ENCODE peak calls at places on chromosomes 2 and 18, in four cellular contexts. One of them, this sample, is unnamed.

GRCh38 chr2:69946351-69947077 is 14.9 kb downstream of the ASPRV1 start:
- DNase-seq in CD8-positive, alpha-beta T cell: peak; percentile 18
- DNase-seq in psoas muscle: no peak
- DNase-seq in cardiac muscle cell: peak; percentile 42
- DNase-seq in this sample: no peak

GRCh38 chr18:31225668-31226067 is 63.0 kb upstream of the DSC1 start:
- DNase-seq in CD8-positive, alpha-beta T cell: no peak
- DNase-seq in psoas muscle: no peak
- DNase-seq in cardiac muscle cell: peak; percentile 67
- DNase-seq in this sample: no peak

GRCh38 chr2:169775765-169776482 is 22.7 kb upstream of the SSB start:
- DNase-seq in CD8-positive, alpha-beta T cell: no peak
- DNase-seq in psoas muscle: no peak
- DNase-seq in cardiac muscle cell: no peak
- DNase-seq in this sample: no peak

GRCh38 chr2:118224888-118225264 is 136.6 kb downstream of the INSIG2 start:
- DNase-seq in CD8-positive, alpha-beta T cell: no peak
- DNase-seq in psoas muscle: no peak
- DNase-seq in cardiac muscle cell: no peak
- DNase-seq in this sample: no peak

GRCh38 chr18:48788378-48788777 is 162.4 kb downstream of the SMAD7 start:
- DNase-seq in CD8-positive, alpha-beta T cell: no peak
- DNase-seq in psoas muscle: no peak
- DNase-seq in cardiac muscle cell: no peak
- DNase-seq in this sample: peak; percentile 59

GRCh38 chr2:70354264-70354949 is 52.5 kb upstream of the FAM136A start:
- DNase-seq in CD8-positive, alpha-beta T cell: no peak
- DNase-seq in psoas muscle: no peak
- DNase-seq in cardiac muscle cell: no peak
- DNase-seq in this sample: no peak

GRCh38 chr2:20069756-20070155 is 18.3 kb upstream of the LAPTM4A start:
- DNase-seq in CD8-positive, alpha-beta T cell: no peak
- DNase-seq in psoas muscle: no peak
- DNase-seq in cardiac muscle cell: no peak
- DNase-seq in this sample: no peak

GRCh38 chr2:11571170-11571569 is 37.3 kb downstream of the GREB1 start:
- DNase-seq in CD8-positive, alpha-beta T cell: no peak
- DNase-seq in psoas muscle: no peak
- DNase-seq in cardiac muscle cell: no peak
- DNase-seq in this sample: no peak

GRCh38 chr2:165055081-165055879 is 100.0 kb upstream of the SLC38A11 start:
- DNase-seq in CD8-positive, alpha-beta T cell: no peak
- DNase-seq in psoas muscle: no peak
- DNase-seq in cardiac muscle cell: peak; percentile 15
- DNase-seq in this sample: no peak

GRCh38 chr18:51391731-51392130 is 194.2 kb upstream of the MEX3C start:
- DNase-seq in CD8-positive, alpha-beta T cell: no peak
- DNase-seq in psoas muscle: no peak
- DNase-seq in cardiac muscle cell: no peak
- DNase-seq in this sample: no peak

GRCh38 chr18:13300029-13300428 is 81.5 kb downstream of the LDLRAD4 start:
- DNase-seq in CD8-positive, alpha-beta T cell: no peak
- DNase-seq in psoas muscle: no peak
- DNase-seq in cardiac muscle cell: no peak
- DNase-seq in this sample: no peak
- H3K4me1 ChIP-seq in CD8-positive, alpha-beta T cell: peaks cover 32% of the 10 kb centered on the region
- H3K4me1 ChIP-seq in psoas muscle: peaks cover 26% of the 10 kb centered on the region
- H3K4me1 ChIP-seq in cardiac muscle cell: peaks cover 5% of the 10 kb centered on the region
- H3K4me1 ChIP-seq in this sample: peaks cover 22% of the 10 kb centered on the region

GRCh38 chr2:127321306-127321705 is 27.4 kb upstream of the ERCC3 start:
- DNase-seq in CD8-positive, alpha-beta T cell: no peak
- DNase-seq in psoas muscle: no peak
- DNase-seq in cardiac muscle cell: peak; percentile 6
- DNase-seq in this sample: no peak
- H3K4me1 ChIP-seq in CD8-positive, alpha-beta T cell: no peaks in the 10 kb centered on the region
- H3K4me1 ChIP-seq in psoas muscle: no peaks in the 10 kb centered on the region
- H3K4me1 ChIP-seq in cardiac muscle cell: no peaks in the 10 kb centered on the region
- H3K4me1 ChIP-seq in this sample: no peaks in the 10 kb centered on the region

GRCh38 chr2:64860936-64861335 is 128.3 kb upstream of the SLC1A4 start:
- DNase-seq in CD8-positive, alpha-beta T cell: no peak
- DNase-seq in psoas muscle: no peak
- DNase-seq in cardiac muscle cell: no peak
- DNase-seq in this sample: no peak

GRCh38 chr2:64860321-64860751 is 128.9 kb upstream of the SLC1A4 start:
- DNase-seq in CD8-positive, alpha-beta T cell: no peak
- DNase-seq in psoas muscle: no peak
- DNase-seq in cardiac muscle cell: no peak
- DNase-seq in this sample: no peak

GRCh38 chr2:64857581-64858471 is 131.4 kb upstream of the SLC1A4 start:
- DNase-seq in CD8-positive, alpha-beta T cell: no peak
- DNase-seq in psoas muscle: peak; percentile 64
- DNase-seq in cardiac muscle cell: peak; percentile 98
- DNase-seq in this sample: peak; percentile 82

GRCh38 chr2:64859208-64860161 is 129.7 kb upstream of the SLC1A4 start:
- DNase-seq in CD8-positive, alpha-beta T cell: no peak
- DNase-seq in psoas muscle: peak; percentile 92
- DNase-seq in cardiac muscle cell: peak; percentile 95
- DNase-seq in this sample: peak; percentile 93

GRCh38 chr2:64858541-64859031 is 130.6 kb upstream of the SLC1A4 start:
- DNase-seq in CD8-positive, alpha-beta T cell: no peak
- DNase-seq in psoas muscle: no peak
- DNase-seq in cardiac muscle cell: no peak
- DNase-seq in this sample: no peak
- H3K4me1 ChIP-seq in CD8-positive, alpha-beta T cell: peaks cover 12% of the 10 kb centered on the region
- H3K4me1 ChIP-seq in psoas muscle: peaks cover 52% of the 10 kb centered on the region
- H3K4me1 ChIP-seq in cardiac muscle cell: peaks cover 29% of the 10 kb centered on the region
- H3K4me1 ChIP-seq in this sample: peaks cover 15% of the 10 kb centered on the region

DNA sequence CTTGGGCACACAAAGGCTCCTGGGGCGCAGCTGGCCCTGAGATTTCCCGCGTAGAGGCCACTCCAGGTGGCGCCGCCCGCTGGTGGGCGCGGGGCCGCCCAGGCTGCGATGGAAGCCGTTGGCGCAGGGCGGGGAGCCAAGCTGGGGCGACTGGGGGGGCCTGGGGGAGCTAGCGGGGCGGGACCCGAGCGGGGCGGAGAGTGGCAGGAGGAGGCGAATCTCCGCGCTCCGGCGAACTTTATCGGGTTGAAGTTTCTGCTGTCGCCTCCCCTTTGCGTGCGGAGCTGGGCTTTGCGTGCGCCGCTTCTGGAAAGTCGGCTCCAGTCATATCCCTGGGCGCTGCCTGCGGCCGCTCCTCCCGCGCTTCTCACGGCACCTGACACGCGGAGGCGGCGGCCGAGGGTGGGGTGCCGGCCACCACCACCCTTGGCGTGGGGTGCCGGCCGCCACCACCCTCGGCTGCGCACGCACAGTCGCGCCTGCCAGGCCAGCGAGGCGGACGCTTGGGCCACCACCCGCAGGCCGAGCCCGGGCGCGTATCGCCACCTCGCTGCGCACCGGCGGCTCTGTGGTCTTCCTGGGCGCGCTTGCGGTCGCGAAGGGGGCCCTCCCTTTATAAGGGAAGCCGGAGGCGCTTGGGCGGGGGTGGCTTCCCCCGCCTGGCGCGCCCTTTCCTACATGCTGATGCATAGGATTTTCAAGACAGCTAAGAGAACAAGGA is 919 bp upstream of the CYP1B1 start:
- DNase-seq in CD8-positive, alpha-beta T cell: no peak
- DNase-seq in psoas muscle: peak; percentile 79
- DNase-seq in cardiac muscle cell: peak; percentile 89
- DNase-seq in this sample: no peak
- H3K4me1 ChIP-seq in CD8-positive, alpha-beta T cell: peaks cover 3% of the 10 kb centered on the region
- H3K4me1 ChIP-seq in psoas muscle: peaks cover 25% of the 10 kb centered on the region
- H3K4me1 ChIP-seq in cardiac muscle cell: peaks cover 3% of the 10 kb centered on the region
- H3K4me1 ChIP-seq in this sample: peaks cover 12% of the 10 kb centered on the region

GRCh38 chr2:236057375-236057774 is 110.8 kb downstream of the GBX2 start:
- DNase-seq in CD8-positive, alpha-beta T cell: no peak
- DNase-seq in psoas muscle: no peak
- DNase-seq in cardiac muscle cell: no peak
- DNase-seq in this sample: no peak
- H3K4me1 ChIP-seq in CD8-positive, alpha-beta T cell: no peaks in the 10 kb centered on the region
- H3K4me1 ChIP-seq in psoas muscle: no peaks in the 10 kb centered on the region
- H3K4me1 ChIP-seq in cardiac muscle cell: no peaks in the 10 kb centered on the region
- H3K4me1 ChIP-seq in this sample: no peaks in the 10 kb centered on the region

DNA sequence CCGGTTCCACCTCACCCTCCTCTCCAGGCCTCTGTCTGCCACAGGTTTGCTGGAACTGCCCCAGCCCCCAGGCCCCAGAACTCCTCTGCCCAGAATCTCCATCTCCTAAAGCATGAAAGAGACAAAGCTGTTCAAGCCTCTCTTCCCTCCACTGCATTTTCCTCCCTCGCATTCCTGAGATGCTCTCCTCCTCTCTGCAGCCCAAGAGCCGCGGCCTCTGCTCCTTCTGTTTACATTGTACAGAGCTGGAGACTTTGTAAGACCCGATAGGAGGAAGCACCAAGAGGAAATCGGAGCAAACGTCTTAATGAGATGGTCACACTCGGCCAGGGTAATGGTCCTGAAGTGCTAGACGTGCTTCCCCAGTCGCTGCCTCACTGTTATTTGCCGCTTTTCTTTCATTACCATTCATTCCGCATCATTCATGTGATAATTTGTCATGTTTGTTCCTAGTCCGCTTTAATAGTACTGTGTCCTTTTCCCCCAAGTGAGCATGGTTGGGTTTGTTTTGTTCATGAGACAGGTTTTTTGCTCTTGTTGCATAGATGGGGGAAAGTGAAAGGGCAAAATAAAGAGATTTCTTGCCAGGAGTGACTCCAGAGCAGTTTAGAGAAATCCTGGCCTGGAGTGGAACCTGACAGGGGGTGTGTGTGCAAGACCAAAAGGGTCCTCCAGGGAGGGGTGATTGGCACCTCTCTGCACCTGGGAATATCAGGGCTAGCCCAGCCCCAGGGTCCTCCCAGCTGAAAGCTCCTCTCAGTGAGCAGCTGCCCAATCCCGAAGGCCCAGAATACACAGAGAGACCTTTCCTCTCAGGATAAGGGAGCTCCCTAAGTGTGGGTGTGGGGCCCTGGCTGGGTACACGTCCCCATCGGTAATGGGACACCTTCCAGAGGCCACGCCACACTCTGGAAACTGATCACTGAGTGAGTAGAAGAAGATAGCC is 44.9 kb upstream of the ID2 start:
- DNase-seq in CD8-positive, alpha-beta T cell: no peak
- DNase-seq in psoas muscle: no peak
- DNase-seq in cardiac muscle cell: peak; percentile 81
- DNase-seq in this sample: no peak
- H3K4me1 ChIP-seq in CD8-positive, alpha-beta T cell: peaks cover under 1% of the 10 kb centered on the region
- H3K4me1 ChIP-seq in psoas muscle: no peaks in the 10 kb centered on the region
- H3K4me1 ChIP-seq in cardiac muscle cell: peaks cover 30% of the 10 kb centered on the region
- H3K4me1 ChIP-seq in this sample: no peaks in the 10 kb centered on the region

DNA sequence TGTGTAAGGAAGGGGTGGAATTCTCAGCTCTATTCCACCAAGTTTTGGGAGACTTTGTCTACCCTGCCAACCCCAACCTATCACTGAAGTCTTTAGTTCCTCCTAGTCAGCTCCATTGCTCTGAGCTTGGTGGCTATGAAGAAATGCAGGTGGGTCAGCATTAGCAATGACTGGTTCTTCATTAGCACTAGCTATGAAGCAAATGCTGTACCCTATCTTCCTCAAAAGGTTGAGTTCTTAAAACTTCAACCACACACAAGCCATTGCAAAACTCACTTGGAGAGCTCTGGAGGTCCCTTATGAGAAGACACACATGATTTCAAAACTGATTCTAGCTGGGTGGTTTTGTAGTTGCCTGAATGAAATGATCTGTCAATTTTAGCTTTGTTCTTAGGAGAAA is 193.8 kb downstream of the IKZF2 start:
- DNase-seq in CD8-positive, alpha-beta T cell: no peak
- DNase-seq in psoas muscle: no peak
- DNase-seq in cardiac muscle cell: no peak
- DNase-seq in this sample: no peak
- H3K4me1 ChIP-seq in CD8-positive, alpha-beta T cell: peaks cover 3% of the 10 kb centered on the region
- H3K4me1 ChIP-seq in psoas muscle: peaks cover 30% of the 10 kb centered on the region
- H3K4me1 ChIP-seq in cardiac muscle cell: peaks cover 20% of the 10 kb centered on the region
- H3K4me1 ChIP-seq in this sample: peaks cover 4% of the 10 kb centered on the region

GRCh38 chr2:237092920-237093781 is 7.5 kb downstream of the COPS8 start:
- DNase-seq in CD8-positive, alpha-beta T cell: no peak
- DNase-seq in psoas muscle: no peak
- DNase-seq in cardiac muscle cell: peak; percentile 87
- DNase-seq in this sample: no peak
- H3K4me1 ChIP-seq in CD8-positive, alpha-beta T cell: no peaks in the 10 kb centered on the region
- H3K4me1 ChIP-seq in psoas muscle: peaks cover 85% of the 10 kb centered on the region
- H3K4me1 ChIP-seq in cardiac muscle cell: no peaks in the 10 kb centered on the region
- H3K4me1 ChIP-seq in this sample: no peaks in the 10 kb centered on the region

GRCh38 chr2:100764430-100764829 is 55.5 kb upstream of the NPAS2 start:
- DNase-seq in CD8-positive, alpha-beta T cell: no peak
- DNase-seq in psoas muscle: no peak
- DNase-seq in cardiac muscle cell: no peak
- DNase-seq in this sample: no peak

GRCh38 chr2:100767810-100768806 is 51.8 kb upstream of the NPAS2 start:
- DNase-seq in CD8-positive, alpha-beta T cell: no peak
- DNase-seq in psoas muscle: no peak
- DNase-seq in cardiac muscle cell: no peak
- DNase-seq in this sample: no peak

GRCh38 chr2:100766806-100767205 is 53.1 kb upstream of the NPAS2 start:
- DNase-seq in CD8-positive, alpha-beta T cell: no peak
- DNase-seq in psoas muscle: no peak
- DNase-seq in cardiac muscle cell: no peak
- DNase-seq in this sample: no peak

GRCh38 chr2:100765481-100765880 is 54.5 kb upstream of the NPAS2 start:
- DNase-seq in CD8-positive, alpha-beta T cell: no peak
- DNase-seq in psoas muscle: no peak
- DNase-seq in cardiac muscle cell: peak; percentile 33
- DNase-seq in this sample: no peak

GRCh38 chr2:100767224-100767653 is 52.7 kb upstream of the NPAS2 start:
- DNase-seq in CD8-positive, alpha-beta T cell: no peak
- DNase-seq in psoas muscle: no peak
- DNase-seq in cardiac muscle cell: peak; percentile 36
- DNase-seq in this sample: no peak
- H3K4me1 ChIP-seq in CD8-positive, alpha-beta T cell: no peaks in the 10 kb centered on the region
- H3K4me1 ChIP-seq in psoas muscle: no peaks in the 10 kb centered on the region
- H3K4me1 ChIP-seq in cardiac muscle cell: no peaks in the 10 kb centered on the region
- H3K4me1 ChIP-seq in this sample: no peaks in the 10 kb centered on the region

This sample was measured in ascending aorta.